ENCODE peak calls at places on chromosomes 4 and X, in nine cellular contexts. N is AG04450, G is K562, M is PC-9, S is progenitor cell of endocrine pancreas, T is Calu3, U is heart left ventricle, Z is prostate gland, A is coronary artery. J is an unnamed sample.

GRCh38 chr4:138859249-138859648 is 156.3 kb upstream of the NOCT start:
- DNase-seq in M (peak), S (no peak), T (peak), U (no peak), G (no peak), A (no peak), N (no peak), Z (no peak), J (no peak)

GRCh38 chrX:35291013-35291412 is 348.4 kb downstream of the FAM47B start:
- DNase-seq in A (no peak), M (no peak), T (no peak), S (no peak), Z (no peak), G (no peak), U (no peak), N (no peak), J (no peak)

GRCh38 chr4:153486281-153487151 is 20.4 kb downstream of the TMEM131L start:
- DNase-seq in N (peak), A (no peak), S (no peak), U (peak), T (peak), G (no peak), M (peak), Z (peak), J (no peak)

GRCh38 chr4:58113083-58113482 is 1002.9 kb upstream of the IGFBP7 start:
- DNase-seq in G (no peak), S (no peak), M (no peak), Z (no peak), N (no peak), A (no peak), U (no peak), T (no peak), J (no peak)

GRCh38 chrX:106952089-106952488 is 31.9 kb downstream of the CLDN2 start:
- DNase-seq in G (no peak), N (no peak), T (no peak), A (no peak), M (no peak), S (no peak), Z (no peak), U (no peak), J (no peak)

GRCh38 chrX:26586570-26586969 is 370.6 kb downstream of the MAGEB5 start:
- DNase-seq in N (no peak), Z (no peak), T (no peak), G (no peak), A (no peak), M (no peak), S (no peak), U (no peak), J (no peak)

GRCh38 chr4:90730752-90731151 is 603.6 kb downstream of the CCSER1 start:
- DNase-seq in S (no peak), G (no peak), U (no peak), A (no peak), T (no peak), M (no peak), N (no peak), Z (no peak), J (no peak)

GRCh38 chrX:12950851-12951589 is 23.9 kb upstream of the TMSB4X start:
- DNase-seq in A (no peak), S (no peak), N (no peak), Z (no peak), T (peak), M (no peak), G (peak), U (no peak), J (no peak)

GRCh38 chr4:74632634-74633033 is 161.7 kb downstream of the BTC start:
- DNase-seq in S (no peak), Z (peak), U (no peak), T (peak), M (peak), A (no peak), N (peak), G (no peak), J (no peak)

GRCh38 chr4:2248821-2249261 is 6.9 kb upstream of the HAUS3 start:
- DNase-seq in N (no peak), Z (peak), T (no peak), M (no peak), S (no peak), U (peak), A (no peak), G (no peak), J (no peak)

GRCh38 chr4:10063544-10064300 is 42.4 kb upstream of the SLC2A9 start:
- DNase-seq in U (peak), T (peak), N (peak), S (no peak), Z (peak), A (peak), M (peak), G (no peak), J (no peak)

GRCh38 chr4:75653845-75654503 is 19.2 kb downstream of the G3BP2 start:
- DNase-seq in A (no peak), U (no peak), S (no peak), M (no peak), Z (no peak), N (no peak), T (no peak), G (peak), J (no peak)

GRCh38 chr4:143207555-143207954 is 22.8 kb downstream of the USP38 start:
- DNase-seq in G (peak), Z (no peak), S (no peak), M (no peak), U (no peak), A (no peak), N (no peak), T (no peak), J (no peak)

GRCh38 chr4:18075823-18076433 is 54.4 kb upstream of the LCORL start:
- DNase-seq in S (no peak), A (no peak), U (peak), G (peak), N (no peak), M (no peak), T (no peak), Z (no peak), J (no peak)

GRCh38 chr4:20251796-20252655 is at the start of gene SLIT2:
- DNase-seq in G (peak), U (peak), T (peak), N (peak), M (no peak), Z (peak), A (peak), S (peak), J (peak)

GRCh38 chrX:49627030-49627777 is 28.4 kb downstream of the GAGE1 start:
- DNase-seq in S (no peak), T (no peak), M (no peak), N (no peak), U (no peak), G (peak), Z (no peak), A (no peak), J (no peak)

GRCh38 chr4:101102114-101102752 is 245.1 kb downstream of the PPP3CA start:
- DNase-seq in N (peak), S (no peak), T (no peak), Z (no peak), U (peak), G (no peak), M (no peak), A (peak), J (no peak)

GRCh38 chrX:107894038-107894437 is 68.4 kb downstream of the MID2 start:
- DNase-seq in T (peak), G (peak), S (no peak), A (no peak), M (peak), Z (peak), U (no peak), N (no peak), J (peak)

GRCh38 chrX:97380200-97380599 is 496.5 kb downstream of the RPA4 start:
- DNase-seq in A (no peak), Z (no peak), S (no peak), T (no peak), G (no peak), M (no peak), N (no peak), U (no peak), J (no peak)

GRCh38 chr4:138907174-138907573 is 108.4 kb upstream of the NOCT start:
- DNase-seq in A (no peak), T (no peak), S (no peak), N (no peak), U (no peak), Z (no peak), M (no peak), G (no peak), J (no peak)

GRCh38 chr4:33696066-33696465 is 2548.2 kb downstream of the ARAP2 start:
- DNase-seq in A (no peak), T (no peak), G (no peak), N (no peak), U (no peak), M (no peak), Z (no peak), S (no peak), J (no peak)

GRCh38 chr4:791201-791865 is 34.6 kb downstream of the CPLX1 start:
- DNase-seq in S (no peak), T (no peak), N (no peak), G (no peak), A (no peak), Z (no peak), U (no peak), M (no peak), J (no peak)

GRCh38 chr4:46886711-46887110 is 22.3 kb downstream of the COX7B2 start:
- DNase-seq in A (no peak), Z (no peak), U (no peak), N (no peak), G (no peak), M (no peak), T (no peak), S (no peak), J (no peak)

GRCh38 chr4:64713256-64713840 is 304.1 kb upstream of the TECRL start:
- DNase-seq in M (no peak), Z (no peak), U (no peak), G (peak), T (no peak), S (no peak), A (no peak), N (no peak), J (peak)

GRCh38 chr4:99209671-99210070 is 9.4 kb downstream of the ADH6 start:
- DNase-seq in S (no peak), U (no peak), G (no peak), A (no peak), Z (no peak), N (peak), T (no peak), M (no peak), J (no peak)

GRCh38 chr4:73309211-73309610 is 50.6 kb upstream of the ANKRD17 start:
- DNase-seq in S (no peak), U (no peak), Z (no peak), T (no peak), G (no peak), N (no peak), A (no peak), M (no peak), J (no peak)

GRCh38 chr4:87126056-87126455 is 94.4 kb downstream of the KLHL8 start:
- DNase-seq in A (no peak), M (no peak), G (no peak), S (no peak), U (no peak), T (no peak), Z (no peak), N (no peak), J (no peak)

GRCh38 chrX:12825801-12826200 is 34.6 kb downstream of the PRPS2 start:
- DNase-seq in S (no peak), U (no peak), N (no peak), Z (no peak), A (no peak), T (peak), G (no peak), M (peak), J (no peak)

DNA sequence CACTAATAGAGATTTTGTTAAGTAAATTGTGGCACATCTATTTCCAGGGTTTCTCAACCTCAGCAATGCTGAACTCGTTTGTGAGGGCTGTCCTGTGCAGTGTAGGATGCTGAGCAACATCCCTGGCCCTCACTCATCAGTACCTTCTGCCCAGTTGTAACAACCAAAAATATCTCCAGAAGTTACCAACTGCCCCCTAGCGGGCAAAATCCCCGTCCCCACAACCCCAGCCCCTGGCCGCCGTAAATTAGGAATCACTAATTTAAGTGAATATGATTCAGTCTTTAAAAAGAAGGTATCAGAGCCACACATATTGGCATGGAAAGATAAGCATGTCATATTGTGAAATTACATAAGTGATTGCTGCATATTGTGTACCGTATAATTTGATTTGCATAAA is 123.4 kb downstream of the ASB9 start:
- DNase-seq in S (no peak), T (peak), N (no peak), U (no peak), A (no peak), G (peak), Z (no peak), M (no peak), J (no peak)
- TF ChIP-seq CTCF in S (peak), T (peak), N (peak), U (peak), A (no peak), G (peak), Z (no peak), M (peak), J (peak)

DNA sequence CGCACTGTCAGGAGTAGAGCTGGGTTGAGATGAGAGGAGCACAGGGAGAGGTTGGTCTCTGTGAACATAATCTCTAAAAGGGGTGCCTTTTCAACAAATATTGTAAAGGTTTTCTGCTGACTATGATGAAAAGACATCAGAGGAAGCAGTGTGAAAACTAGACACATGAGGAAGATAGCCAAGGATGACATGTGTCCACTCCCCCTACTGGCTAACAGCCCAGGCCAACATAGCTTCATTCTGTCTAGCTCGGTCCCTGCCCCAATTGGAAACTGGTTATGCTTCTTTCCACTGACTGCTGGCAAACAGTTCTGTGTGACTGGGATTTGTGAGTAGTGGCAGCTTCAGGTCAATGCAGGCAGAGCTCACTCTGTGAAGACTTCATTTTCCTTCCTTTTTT is 115.4 kb upstream of the ESX1 start:
- DNase-seq in N (no peak), Z (peak), A (no peak), M (peak), S (no peak), G (no peak), T (peak), U (no peak), J (no peak)
- TF ChIP-seq CTCF in N (no peak), Z (peak), A (no peak), M (peak), S (no peak), G (peak), T (no peak), U (no peak), J (no peak)

GRCh38 chr4:112933790-112934189 is 115.7 kb upstream of the ANK2 start:
- DNase-seq in A (no peak), T (no peak), U (no peak), G (no peak), Z (no peak), S (no peak), N (no peak), M (no peak), J (no peak)

GRCh38 chr4:112940364-112940763 is 109.1 kb upstream of the ANK2 start:
- DNase-seq in Z (no peak), M (no peak), N (no peak), S (no peak), T (no peak), G (no peak), A (no peak), U (no peak), J (no peak)

GRCh38 chr4:112939901-112940300 is 109.6 kb upstream of the ANK2 start:
- DNase-seq in S (no peak), Z (no peak), G (no peak), A (no peak), N (no peak), T (no peak), U (no peak), M (no peak), J (no peak)

GRCh38 chr4:112942077-112942476 is 107.4 kb upstream of the ANK2 start:
- DNase-seq in U (no peak), G (no peak), M (no peak), N (no peak), S (no peak), Z (no peak), T (no peak), A (no peak), J (no peak)

DNA sequence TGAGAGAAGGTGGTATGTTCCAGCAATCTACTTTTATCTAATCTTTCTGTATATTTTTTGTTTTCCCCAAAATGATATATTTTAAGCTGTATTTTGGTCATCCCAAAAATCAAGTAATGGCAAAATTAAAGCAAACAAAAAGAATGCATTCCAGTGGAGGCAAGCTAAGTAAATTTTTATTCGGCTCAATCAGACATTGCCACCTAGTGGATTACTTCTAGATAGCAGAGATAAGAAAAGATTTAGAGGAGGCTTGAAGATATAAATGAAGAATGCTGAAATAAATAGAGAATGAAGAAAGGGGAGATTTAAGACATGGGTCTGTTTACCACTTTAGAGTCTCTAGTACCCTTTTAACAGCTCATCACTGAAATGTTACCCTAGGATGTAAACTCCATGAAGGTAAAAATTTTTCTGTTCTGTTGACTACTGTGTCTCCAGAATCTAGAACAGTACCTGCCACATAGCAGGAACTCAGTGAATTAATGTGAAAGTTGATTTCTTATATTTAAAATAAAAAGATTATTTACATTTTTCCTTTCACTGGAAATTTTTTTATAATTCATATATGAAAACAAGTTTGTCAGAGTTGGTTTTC is 110.9 kb upstream of the ANK2 start:
- DNase-seq in N (peak), G (no peak), T (no peak), Z (no peak), S (no peak), U (no peak), A (no peak), M (no peak), J (peak)
- TF ChIP-seq CTCF in N (peak), G (no peak), T (peak), Z (peak), S (peak), U (peak), A (peak), M (peak), J (peak)

GRCh38 chr4:92091335-92091734 is 212.4 kb upstream of the GRID2 start:
- DNase-seq in S (no peak), M (no peak), U (no peak), N (no peak), T (no peak), Z (no peak), A (no peak), G (no peak), J (no peak)
- TF ChIP-seq CTCF in S (no peak), M (peak), U (no peak), N (peak), T (no peak), Z (no peak), A (no peak), G (peak), J (no peak)

DNA sequence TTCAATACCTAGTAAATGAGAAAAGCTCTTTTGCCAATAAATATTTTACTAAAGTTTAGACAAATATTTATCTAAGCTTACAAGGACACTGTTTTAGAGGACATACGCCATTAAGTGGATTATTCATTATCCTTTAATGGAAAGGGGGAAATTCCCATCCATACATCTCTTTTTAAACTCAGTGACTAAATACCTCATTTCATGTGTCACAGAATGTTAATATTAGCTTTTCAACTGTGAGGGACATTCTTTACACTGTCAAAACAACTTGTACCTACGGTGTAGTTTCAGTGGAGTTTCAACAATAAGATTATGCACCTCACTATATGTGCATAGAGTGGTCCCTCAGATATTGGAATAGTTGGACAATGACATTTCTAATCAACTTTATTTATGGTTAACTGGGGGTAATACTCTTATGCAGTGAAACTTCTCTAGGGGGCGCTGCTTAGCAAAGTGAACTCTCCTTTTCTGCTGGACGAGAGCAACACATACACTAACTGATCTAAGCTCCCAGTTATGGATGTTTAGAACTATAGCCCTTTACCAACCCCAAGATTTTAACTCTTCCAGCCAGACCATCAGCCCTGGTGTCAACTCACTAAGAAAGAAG is 9.7 kb downstream of the HS6ST2 start:
- DNase-seq in S (no peak), T (peak), M (no peak), N (no peak), Z (no peak), A (no peak), G (peak), U (no peak), J (no peak)
- TF ChIP-seq CTCF in S (peak), T (peak), M (peak), N (no peak), Z (no peak), A (no peak), G (peak), U (no peak), J (no peak)

GRCh38 chr4:149735796-149736195 is 79.8 kb downstream of the IQCM start:
- DNase-seq in S (no peak), M (no peak), N (no peak), G (no peak), U (no peak), T (peak), A (no peak), Z (no peak), J (no peak)
- TF ChIP-seq CTCF in S (no peak), M (no peak), N (no peak), G (no peak), U (no peak), T (no peak), A (no peak), Z (no peak), J (peak)